ENCODE peak calls at places on chromosomes 4 and X, in nine cellular contexts. N is Panc1, X is esophagus squamous epithelium, A is cardiac muscle cell, G is breast epithelium, Z is spleen, V is prostate gland, W is heart left ventricle, P is fibroblast of lung. L is an unnamed sample.

GRCh38 chr4:68011684-68012083 is 48.4 kb upstream of the TMPRSS11A start:
- DNase-seq in N (no peak), X (no peak), A (no peak), G (no peak), Z (no peak), V (no peak), W (no peak), P (peak; percentile 42), L (no peak)

GRCh38 chrX:109619816-109620215 is 5.2 kb downstream of the KCNE5 start:
- DNase-seq in N (no peak), X (no peak), A (no peak), G (no peak), Z (no peak), V (no peak), W (no peak), P (no peak), L (no peak)

GRCh38 chr4:185398618-185399017 is 2.0 kb downstream of the ANKRD37 start:
- DNase-seq in N (no peak), X (no peak), A (no peak), G (no peak), Z (no peak), V (no peak), W (no peak), P (no peak), L (no peak)

GRCh38 chr4:38266616-38267015 is 306.4 kb downstream of the PTTG2 start:
- DNase-seq in N (peak; percentile 59), X (no peak), A (no peak), G (no peak), Z (no peak), V (no peak), W (no peak), P (peak; percentile 59), L (no peak)

GRCh38 chr4:39375478-39375877 is 9.3 kb upstream of the RFC1 start:
- DNase-seq in N (no peak), X (no peak), A (no peak), G (no peak), Z (no peak), V (no peak), W (no peak), P (no peak), L (no peak)

GRCh38 chr4:65311120-65311519 is 359.2 kb downstream of the EPHA5 start:
- DNase-seq in N (no peak), X (no peak), A (no peak), G (no peak), Z (no peak), V (no peak), W (no peak), P (no peak), L (no peak)

GRCh38 chrX:112769034-112769433 is 71.6 kb downstream of the AMOT start:
- DNase-seq in N (no peak), X (no peak), A (no peak), G (no peak), Z (no peak), V (no peak), W (no peak), P (peak; percentile 48), L (no peak)

GRCh38 chrX:130144509-130144908 is 21.1 kb downstream of the AIFM1 start:
- DNase-seq in N (no peak), X (no peak), A (no peak), G (no peak), Z (no peak), V (no peak), W (no peak), P (peak; percentile 52), L (no peak)

GRCh38 chrX:74133156-74133796 is 170.7 kb upstream of the ZCCHC13 start:
- DNase-seq in N (peak; percentile 27), X (no peak), A (peak; percentile 81), G (no peak), Z (no peak), V (peak; percentile 25), W (no peak), P (peak; percentile 64), L (peak; percentile 24)

GRCh38 chr4:44725861-44726820 is at the start of gene GNPDA2:
- DNase-seq in N (peak; percentile 48), X (peak; percentile 11), A (peak; percentile 94), G (peak; percentile 70), Z (peak; percentile 95), V (peak; percentile 84), W (peak; percentile 92), P (peak; percentile 89), L (peak; percentile 94)

GRCh38 chr4:25523405-25523804 is 132.2 kb upstream of the SLC34A2 start:
- DNase-seq in N (no peak), X (no peak), A (no peak), G (no peak), Z (no peak), V (no peak), W (no peak), P (peak; percentile 9), L (no peak)

GRCh38 chr4:93897559-93897958 is 69.0 kb downstream of the ATOH1 start:
- DNase-seq in N (no peak), X (no peak), A (peak; percentile 23), G (no peak), Z (no peak), V (no peak), W (no peak), P (no peak), L (no peak)

GRCh38 chr4:15197005-15197404 is 194.7 kb downstream of the CPEB2 start:
- DNase-seq in N (no peak), X (no peak), A (peak; percentile 47), G (no peak), Z (no peak), V (no peak), W (no peak), P (peak; percentile 11), L (no peak)

GRCh38 chrX:10608099-10608498 is 12.3 kb downstream of the MID1 start:
- DNase-seq in N (no peak), X (no peak), A (no peak), G (no peak), Z (no peak), V (no peak), W (no peak), P (peak; percentile 62), L (no peak)

GRCh38 chrX:128717635-128718578 is 665.7 kb upstream of the ACTRT1 start:
- DNase-seq in N (no peak), X (no peak), A (no peak), G (no peak), Z (no peak), V (no peak), W (no peak), P (no peak), L (no peak)

GRCh38 chr4:110184124-110184790 is 14.2 kb downstream of the ELOVL6 start:
- DNase-seq in N (no peak), X (no peak), A (no peak), G (no peak), Z (no peak), V (no peak), W (no peak), P (peak; percentile 71), L (no peak)

GRCh38 chr4:184746532-184746870 is 12.6 kb upstream of the CENPU start:
- DNase-seq in N (no peak), X (no peak), A (peak; percentile 58), G (peak; percentile 85), Z (no peak), V (peak; percentile 92), W (peak; percentile 41), P (peak; percentile 84), L (peak; percentile 31)

GRCh38 chr4:108080752-108081151 is 88.0 kb downstream of the LEF1 start:
- DNase-seq in N (no peak), X (no peak), A (no peak), G (no peak), Z (no peak), V (no peak), W (no peak), P (no peak), L (no peak)

GRCh38 chr4:161900110-161900509 is 263.7 kb downstream of the FSTL5 start:
- DNase-seq in N (no peak), X (no peak), A (no peak), G (no peak), Z (no peak), V (no peak), W (no peak), P (no peak), L (no peak)

GRCh38 chr4:74038161-74039064 is at the start of gene CXCL3:
- DNase-seq in N (no peak), X (no peak), A (peak; percentile 73), G (peak; percentile 53), Z (peak; percentile 86), V (peak; percentile 48), W (peak; percentile 80), P (peak; percentile 40), L (peak; percentile 39)

GRCh38 chrX:137573356-137574101 is 7.6 kb downstream of the ZIC3 start:
- DNase-seq in N (no peak), X (no peak), A (no peak), G (no peak), Z (no peak), V (no peak), W (no peak), P (no peak), L (no peak)
- H3K27ac ChIP-seq in N (no peak overlapping the region), X (no peak overlapping the region), A (no peak overlapping the region), G (no peak overlapping the region), Z (no peak overlapping the region), V (no peak overlapping the region), W (no peak overlapping the region), P (no peak overlapping the region), L (no peak overlapping the region)

DNA sequence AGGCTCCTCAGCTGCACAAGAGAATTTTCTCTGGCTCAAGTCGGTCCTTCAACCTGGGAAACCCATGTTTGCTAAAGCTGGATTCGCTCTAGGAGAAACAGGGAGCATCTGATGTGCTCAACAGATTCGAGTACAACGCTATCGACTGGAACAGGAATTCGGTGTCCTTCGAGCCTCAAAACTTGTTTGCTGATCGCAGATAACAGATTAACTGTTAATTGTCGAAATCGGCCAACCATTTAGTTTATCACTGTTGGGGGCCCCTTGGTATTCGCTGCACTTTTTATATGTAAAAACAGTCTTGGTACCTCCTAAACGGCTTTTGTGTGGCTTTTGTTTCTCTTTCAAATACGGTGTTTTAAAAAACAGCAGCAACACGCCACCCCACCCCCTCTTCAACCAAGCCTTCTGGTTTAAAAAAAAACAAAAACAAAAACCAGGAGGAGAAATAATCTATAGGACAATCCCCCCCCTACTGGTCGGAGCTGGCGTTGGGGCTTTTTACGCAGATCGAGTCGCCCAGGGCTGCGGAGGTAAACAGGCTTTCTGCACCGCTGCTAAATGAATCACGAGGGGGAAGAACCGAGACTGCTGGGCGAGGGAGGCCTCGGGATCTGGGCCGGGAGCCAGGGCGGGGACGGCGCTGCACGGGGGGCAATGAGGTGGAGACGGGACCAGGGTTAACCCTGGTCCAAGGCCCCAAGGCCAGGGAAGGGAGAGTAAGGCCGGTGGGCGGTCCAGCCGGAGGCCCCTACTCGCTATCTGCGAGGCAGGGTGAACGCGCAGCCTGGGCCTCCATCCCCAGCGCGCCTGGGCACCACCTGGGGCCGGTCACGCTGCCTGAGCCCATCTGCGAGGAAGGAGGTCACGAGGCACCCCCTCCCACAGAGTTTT is 71.7 kb upstream of the BCOR start:
- DNase-seq in N (peak; percentile 61), X (peak; percentile 20), A (peak; percentile 82), G (no peak), Z (peak; percentile 90), V (peak; percentile 40), W (peak; percentile 39), P (peak; percentile 73), L (peak; percentile 88)
- H3K27me3 ChIP-seq in N (no peaks in the 10 kb centered on the region), X (no peaks in the 10 kb centered on the region), A (peaks cover 17% of the 10 kb centered on the region), G (no peaks in the 10 kb centered on the region), Z (peaks cover 42% of the 10 kb centered on the region), V (no peaks in the 10 kb centered on the region), W (no peaks in the 10 kb centered on the region), P (no peaks in the 10 kb centered on the region), L (no peaks in the 10 kb centered on the region)

GRCh38 chr4:159016527-159017137 is 86.2 kb upstream of the RAPGEF2 start:
- DNase-seq in N (no peak), X (no peak), A (peak; percentile 23), G (no peak), Z (no peak), V (no peak), W (no peak), P (peak; percentile 39), L (peak; percentile 23)
- H3K27ac ChIP-seq in N (no peak overlapping the region), X (no peak overlapping the region), A (no peak overlapping the region), G (no peak overlapping the region), Z (no peak overlapping the region), V (no peak overlapping the region), W (no peak overlapping the region), P (no peak overlapping the region), L (no peak overlapping the region)

GRCh38 chr4:1514612-1515011 is 108.4 kb upstream of the NKX1-1 start:
- DNase-seq in N (no peak), X (no peak), A (no peak), G (no peak), Z (no peak), V (no peak), W (no peak), P (no peak), L (no peak)
- H3K27me3 ChIP-seq in N (no peaks in the 10 kb centered on the region), X (peaks cover 80% of the 10 kb centered on the region), A (peaks cover 8% of the 10 kb centered on the region), G (no peaks in the 10 kb centered on the region), Z (peaks cover 37% of the 10 kb centered on the region), V (peaks cover 6% of the 10 kb centered on the region), W (no peaks in the 10 kb centered on the region), P (peaks cover 12% of the 10 kb centered on the region), L (no peaks in the 10 kb centered on the region)

L was measured in ovary.